ENCODE peak calls at places on chromosomes 12 and 14, in five cellular contexts. E is B cell, K is nephron progenitor cell, M is Caco-2, G is progenitor cell of endocrine pancreas. Z is an unnamed sample.

GRCh38 chr12:95248095-95248494 is 30.5 kb downstream of the VEZT start:
- DNase-seq in G (no peak), K (no peak), M (no peak), E (no peak), Z (no peak)

GRCh38 chr12:120095356-120096135 is 21.0 kb downstream of the RAB35 start:
- DNase-seq in K (peak), M (no peak), G (no peak), E (peak), Z (no peak)

GRCh38 chr14:64702493-64703392 is 1.5 kb upstream of the PLEKHG3 start:
- DNase-seq in E (no peak), M (peak), K (peak), G (peak), Z (no peak)

GRCh38 chr12:1643056-1643455 is 14.0 kb downstream of the WNT5B start:
- DNase-seq in E (no peak), K (no peak), M (no peak), G (no peak), Z (no peak)

GRCh38 chr14:64844993-64845536 is 34.6 kb downstream of the SPTB start:
- DNase-seq in K (no peak), M (no peak), E (no peak), G (no peak), Z (no peak)

GRCh38 chr14:87745507-87746118 is 247.4 kb downstream of the GALC start:
- DNase-seq in K (peak), M (peak), G (no peak), E (no peak), Z (no peak)

GRCh38 chr12:73902270-73902669 is 635.4 kb upstream of the ATXN7L3B start:
- DNase-seq in G (no peak), K (no peak), E (no peak), M (no peak), Z (no peak)

GRCh38 chr14:24921903-24922302 is 128.0 kb downstream of the STXBP6 start:
- DNase-seq in K (no peak), M (no peak), E (no peak), G (no peak), Z (no peak)

GRCh38 chr12:11204173-11204572 is 17.4 kb upstream of the TAS2R42 start:
- DNase-seq in K (no peak), E (no peak), M (no peak), G (no peak), Z (no peak)

GRCh38 chr14:104091927-104092771 is 6.6 kb downstream of the ASPG start:
- DNase-seq in E (no peak), G (no peak), K (no peak), M (no peak), Z (no peak)

GRCh38 chr12:91074068-91074819 is 16.4 kb upstream of the KERA start:
- DNase-seq in K (no peak), M (no peak), E (no peak), G (no peak), Z (no peak)

GRCh38 chr14:94447986-94448808 is 4.4 kb downstream of the SERPINA11 start:
- DNase-seq in G (no peak), M (no peak), K (no peak), E (no peak), Z (no peak)

GRCh38 chr12:121792607-121793500 is 634 bp downstream of the RHOF start:
- DNase-seq in G (no peak), M (peak), K (peak), E (peak), Z (no peak)

GRCh38 chr14:20848316-20848954 is 42.8 kb upstream of the RNASE3 start:
- DNase-seq in G (no peak), M (no peak), E (no peak), K (no peak), Z (no peak)

GRCh38 chr12:93387780-93388179 is 10.1 kb downstream of the NUDT4 start:
- DNase-seq in K (no peak), E (no peak), G (no peak), M (no peak), Z (no peak)

GRCh38 chr12:120783197-120783596 is 57.6 kb downstream of the ACADS start:
- DNase-seq in E (no peak), M (no peak), K (no peak), G (no peak), Z (peak)

GRCh38 chr12:56188786-56189335 is 422 bp downstream of the SMARCC2 start:
- DNase-seq in E (no peak), K (peak), M (no peak), G (peak), Z (no peak)

GRCh38 chr14:74476607-74477006 is 16.5 kb downstream of the NPC2 start:
- DNase-seq in M (no peak), G (no peak), K (no peak), E (no peak), Z (no peak)

GRCh38 chr14:36222952-36223468 is 46.5 kb upstream of the PTCSC3 start:
- DNase-seq in M (no peak), E (no peak), G (no peak), K (no peak), Z (no peak)

GRCh38 chr12:68981536-68981935 is 48.6 kb upstream of the CPM start:
- DNase-seq in E (no peak), M (no peak), G (no peak), K (no peak), Z (no peak)

GRCh38 chr14:66476964-66477363 is 9.2 kb upstream of the CCDC196 start:
- DNase-seq in M (no peak), G (no peak), E (no peak), K (no peak), Z (no peak)

GRCh38 chr12:101925352-101925751 is 48.0 kb downstream of the DRAM1 start:
- DNase-seq in K (no peak), G (no peak), E (no peak), M (peak), Z (peak)

GRCh38 chr12:123064356-123064755 is 83.9 kb downstream of the ARL6IP4 start:
- DNase-seq in G (no peak), M (no peak), K (no peak), E (no peak), Z (no peak)

GRCh38 chr12:52681551-52682380 is 1.6 kb upstream of the KRT1 start:
- DNase-seq in M (no peak), K (no peak), G (no peak), E (no peak), Z (no peak)

GRCh38 chr12:49105504-49106120 is 5.0 kb downstream of the LMBR1L start:
- DNase-seq in G (no peak), K (no peak), E (no peak), M (no peak), Z (no peak)

GRCh38 chr14:22386924-22387775 is 201.9 kb downstream of the DAD1 start:
- DNase-seq in K (peak), E (peak), G (peak), M (peak), Z (peak)

GRCh38 chr14:67409461-67409860 is 2.5 kb downstream of the PLEK2 start:
- DNase-seq in G (no peak), K (no peak), M (no peak), E (no peak), Z (no peak)

GRCh38 chr14:102323102-102323501 is 3.6 kb downstream of the ZNF839 start:
- DNase-seq in E (peak), K (no peak), M (no peak), G (no peak), Z (peak)

GRCh38 chr12:32025906-32026305 is 66.7 kb downstream of the RESF1 start:
- DNase-seq in G (no peak), E (no peak), K (no peak), M (no peak), Z (no peak)

GRCh38 chr12:68479832-68480291 is 130.8 kb upstream of the RAP1B start:
- DNase-seq in E (no peak), K (no peak), G (no peak), M (no peak), Z (no peak)

GRCh38 chr12:110846615-110847566 is at the start of gene CCDC63:
- DNase-seq in M (peak), K (peak), E (peak), G (peak), Z (no peak)
- TF ChIP-seq CTCF in M (peak), K (peak), E (peak), G (peak), Z (peak)

GRCh38 chr12:118166946-118167345 is 31.0 kb downstream of the PEBP1 start:
- DNase-seq in M (no peak), K (no peak), E (no peak), G (no peak), Z (no peak)

GRCh38 chr12:118160536-118160935 is 24.6 kb downstream of the PEBP1 start:
- DNase-seq in G (no peak), K (no peak), E (no peak), M (no peak), Z (no peak)

DNA sequence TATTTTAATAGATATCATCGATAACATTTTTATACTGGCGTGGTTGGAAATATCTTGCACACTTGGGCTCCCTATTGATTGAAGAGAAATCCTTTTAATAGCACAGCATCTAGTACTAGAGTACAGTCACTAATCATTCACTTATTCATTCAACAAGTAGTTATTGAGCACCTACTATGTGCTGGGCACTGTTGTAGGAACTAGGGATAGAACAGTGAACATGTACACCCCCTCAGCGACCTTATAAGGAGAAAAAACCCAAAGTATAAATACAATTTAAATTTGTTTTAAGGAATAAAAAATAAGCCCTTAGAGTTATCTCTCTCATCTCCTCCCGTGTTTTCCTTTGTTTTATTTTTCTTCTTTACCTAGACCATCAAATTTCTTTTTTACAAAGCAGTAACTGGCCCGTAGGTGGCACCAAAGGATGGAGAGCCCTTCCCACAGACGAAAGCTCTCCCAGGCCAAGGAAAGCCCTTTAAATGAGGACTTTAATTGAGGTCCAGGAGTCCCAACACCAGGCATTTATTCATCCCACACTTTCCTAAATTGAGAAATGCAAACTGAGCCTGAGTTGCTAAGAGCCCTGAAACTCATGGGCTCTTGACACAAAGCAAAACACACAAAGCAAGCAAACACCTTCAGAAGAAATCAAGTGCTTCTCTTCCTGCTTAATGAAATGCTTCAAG is 29.0 kb downstream of the PEBP1 start:
- DNase-seq in K (peak), G (peak), M (no peak), E (no peak), Z (no peak)
- TF ChIP-seq CTCF in K (peak), G (peak), M (peak), E (peak), Z (peak)

DNA sequence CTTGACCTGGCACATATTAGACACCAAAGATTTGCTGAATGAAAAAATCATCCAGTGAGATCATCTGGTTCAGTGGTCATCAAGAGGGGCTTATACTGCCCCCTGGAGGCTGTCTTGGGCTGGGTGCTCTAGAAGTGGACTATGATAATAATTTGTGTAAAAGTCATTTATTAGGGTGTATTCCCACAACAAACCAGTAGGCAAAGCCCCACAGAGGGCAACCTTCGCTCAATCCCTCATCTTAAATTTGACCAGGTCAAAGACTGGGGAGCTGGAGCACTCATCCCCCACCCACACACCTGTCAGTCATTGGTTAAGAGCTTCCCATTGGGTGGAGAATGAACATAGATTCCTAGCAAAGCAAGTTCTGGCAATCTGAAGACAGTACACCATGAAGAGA is 20.0 kb upstream of the FICD start:
- DNase-seq in E (no peak), M (no peak), G (no peak), K (peak), Z (no peak)
- TF ChIP-seq CTCF in E (peak), M (peak), G (peak), K (peak), Z (peak)

GRCh38 chr14:96274122-96274910 is 18.3 kb downstream of the BDKRB1 start:
- DNase-seq in G (no peak), K (no peak), M (no peak), E (no peak), Z (peak)

GRCh38 chr14:96270565-96271420 is 14.8 kb downstream of the BDKRB1 start:
- DNase-seq in K (no peak), M (no peak), G (no peak), E (no peak), Z (no peak)

GRCh38 chr14:96271421-96271762 is 15.4 kb downstream of the BDKRB1 start:
- DNase-seq in E (no peak), M (no peak), G (no peak), K (no peak), Z (no peak)

GRCh38 chr14:96273629-96274028 is 17.6 kb downstream of the BDKRB1 start:
- DNase-seq in G (no peak), E (no peak), K (no peak), M (no peak), Z (no peak)

GRCh38 chr14:96272777-96273471 is 16.9 kb downstream of the BDKRB1 start:
- DNase-seq in E (no peak), K (no peak), M (no peak), G (no peak), Z (no peak)
- TF ChIP-seq CTCF in E (no peak), K (no peak), M (no peak), G (no peak), Z (no peak)

GRCh38 chr14:73208846-73209245 is 28.5 kb upstream of the PAPLN start:
- DNase-seq in M (no peak), K (no peak), E (no peak), G (no peak), Z (no peak)

GRCh38 chr14:73198253-73198652 is 39.1 kb upstream of the PAPLN start:
- DNase-seq in G (no peak), K (no peak), E (no peak), M (no peak), Z (no peak)

GRCh38 chr14:73207615-73208014 is 29.7 kb upstream of the PAPLN start:
- DNase-seq in M (no peak), K (no peak), E (no peak), G (no peak), Z (no peak)

GRCh38 chr14:73208390-73208789 is 28.9 kb upstream of the PAPLN start:
- DNase-seq in M (no peak), E (no peak), G (no peak), K (no peak), Z (no peak)

DNA sequence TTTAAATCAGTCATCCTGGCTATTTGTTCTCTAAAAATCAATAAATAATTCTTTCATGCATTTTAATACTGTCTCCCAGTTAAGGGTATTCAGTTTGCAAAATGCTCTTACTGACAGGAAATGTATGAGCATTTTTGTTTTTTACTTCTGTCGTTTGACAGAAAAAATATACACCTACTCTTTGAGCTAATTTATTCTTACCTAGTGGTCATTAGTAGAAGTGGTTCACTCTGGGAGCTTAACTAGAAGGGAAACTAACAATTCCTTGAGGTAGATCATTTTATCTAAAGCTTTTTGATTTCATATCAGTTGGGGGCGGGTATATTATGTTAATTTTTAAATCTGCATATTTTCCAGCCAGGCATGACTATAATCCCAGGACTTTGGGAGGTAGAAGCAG is 33.8 kb upstream of the PAPLN start:
- DNase-seq in E (no peak), G (no peak), K (no peak), M (no peak), Z (no peak)
- TF ChIP-seq CTCF in E (no peak), G (no peak), K (no peak), M (no peak), Z (no peak)

GRCh38 chr12:112947761-112948160 is 9.5 kb downstream of the OAS3 start:
- DNase-seq in K (no peak), M (no peak), G (no peak), E (no peak), Z (no peak)

GRCh38 chr12:112946236-112947000 is 8.1 kb downstream of the OAS3 start:
- DNase-seq in E (no peak), K (no peak), M (no peak), G (no peak), Z (no peak)

GRCh38 chr12:112947314-112947713 is 9.0 kb downstream of the OAS3 start:
- DNase-seq in K (no peak), M (no peak), G (no peak), E (no peak), Z (no peak)

GRCh38 chr12:112950701-112951100 is 12.4 kb downstream of the OAS3 start:
- DNase-seq in K (no peak), E (no peak), M (no peak), G (no peak), Z (no peak)

DNA sequence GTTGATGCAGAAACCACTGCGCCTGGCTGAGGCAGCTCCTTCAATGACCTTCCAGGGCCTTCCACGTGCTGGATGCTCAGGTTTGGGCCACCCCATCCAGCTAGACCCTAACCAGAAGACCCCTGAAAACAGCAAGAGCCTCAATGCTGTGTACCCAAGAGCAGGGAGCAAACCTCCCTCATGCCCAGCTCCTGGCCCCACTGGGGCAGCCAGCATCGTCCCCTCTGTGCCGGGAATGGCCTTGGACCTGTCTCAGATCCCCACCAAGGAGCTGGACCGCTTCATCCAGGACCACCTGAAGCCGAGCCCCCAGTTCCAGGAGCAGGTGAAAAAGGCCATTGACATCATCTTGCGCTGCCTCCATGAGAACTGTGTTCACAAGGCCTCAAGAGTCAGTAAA is 10.5 kb downstream of the OAS3 start:
- DNase-seq in K (no peak), M (no peak), E (no peak), G (no peak), Z (no peak)
- TF ChIP-seq CTCF in K (no peak), M (no peak), E (no peak), G (no peak), Z (no peak)

GRCh38 chr12:57896437-57897201 is 44.7 kb upstream of the ATP23 start:
- DNase-seq in E (peak), K (peak), G (peak), M (peak), Z (peak)
- TF ChIP-seq CTCF in E (no peak), K (no peak), G (no peak), M (no peak), Z (peak)

DNA sequence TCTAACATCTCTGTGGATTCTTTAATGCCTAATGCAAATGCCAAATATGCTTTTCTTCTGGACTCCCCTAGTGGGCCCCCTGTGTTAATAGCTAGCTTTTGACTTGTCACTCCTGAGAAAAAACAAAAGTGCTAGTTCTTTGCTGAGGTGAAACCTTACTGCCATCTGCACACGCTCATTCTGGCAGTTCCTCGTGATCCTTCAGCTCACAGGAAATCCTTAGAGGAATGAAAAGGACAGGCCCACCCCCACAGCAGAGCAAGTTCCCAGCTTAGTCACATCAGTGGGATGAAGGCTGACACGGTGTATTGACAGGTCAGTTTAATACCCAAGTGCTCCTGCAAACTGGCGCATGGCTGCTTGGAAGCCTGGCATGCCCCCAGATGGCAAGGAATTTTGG is 165.1 kb upstream of the ATP2B1 start:
- DNase-seq in M (no peak), E (no peak), K (no peak), G (no peak), Z (no peak)
- TF ChIP-seq CTCF in M (no peak), E (no peak), K (no peak), G (no peak), Z (no peak)

GRCh38 chr12:389138-390096 is at the start of gene KDM5A:
- DNase-seq in M (peak), G (peak), K (peak), E (peak), Z (peak)
- TF ChIP-seq CTCF in M (no peak), G (no peak), K (no peak), E (no peak), Z (no peak)

Z was measured in AG04450.